ENCODE peak calls at places on chromosomes 12 and 14, in five cellular contexts. One of them, this sample, is unnamed.

GRCh38 chr12:70005864-70006618 is 181.0 kb downstream of the MYRFL start:
- DNase-seq in thyroid gland: no peak
- DNase-seq in stomach: no peak
- DNase-seq in tibial nerve: no peak
- DNase-seq in WTC11: no peak
- DNase-seq in this sample: no peak

GRCh38 chr12:110750784-110751461 is 8.2 kb upstream of the PPP1CC start:
- DNase-seq in WTC11: no peak
- DNase-seq in stomach: no peak
- DNase-seq in thyroid gland: no peak
- DNase-seq in tibial nerve: no peak
- DNase-seq in this sample: no peak

GRCh38 chr12:65596514-65597010 is 227.7 kb upstream of the HMGA2 start:
- DNase-seq in WTC11: no peak
- DNase-seq in tibial nerve: no peak
- DNase-seq in stomach: no peak
- DNase-seq in thyroid gland: no peak
- DNase-seq in this sample: no peak

GRCh38 chr14:20612403-20612802 is 21.2 kb upstream of the RNASE12 start:
- DNase-seq in stomach: no peak
- DNase-seq in tibial nerve: no peak
- DNase-seq in WTC11: no peak
- DNase-seq in thyroid gland: no peak
- DNase-seq in this sample: no peak

GRCh38 chr12:54033980-54034783 is 1.3 kb downstream of the HOXC5 start:
- DNase-seq in tibial nerve: no peak
- DNase-seq in thyroid gland: no peak
- DNase-seq in WTC11: no peak
- DNase-seq in stomach: no peak
- DNase-seq in this sample: no peak

GRCh38 chr14:94024549-94024948 is 1.6 kb upstream of the OTUB2 start:
- DNase-seq in tibial nerve: no peak
- DNase-seq in stomach: no peak
- DNase-seq in WTC11: no peak
- DNase-seq in thyroid gland: no peak
- DNase-seq in this sample: no peak

GRCh38 chr12:66694666-66695065 is 15.8 kb upstream of the GRIP1 start:
- DNase-seq in tibial nerve: no peak
- DNase-seq in thyroid gland: no peak
- DNase-seq in WTC11: no peak
- DNase-seq in stomach: no peak
- DNase-seq in this sample: no peak

GRCh38 chr12:119621878-119622277 is 28.3 kb downstream of the TMEM233 start:
- DNase-seq in WTC11: no peak
- DNase-seq in tibial nerve: no peak
- DNase-seq in stomach: no peak
- DNase-seq in thyroid gland: no peak
- DNase-seq in this sample: no peak

GRCh38 chr14:92994942-92995341 is 72.0 kb downstream of the CHGA start:
- DNase-seq in WTC11: no peak
- DNase-seq in stomach: no peak
- DNase-seq in thyroid gland: no peak
- DNase-seq in tibial nerve: no peak
- DNase-seq in this sample: no peak

GRCh38 chr12:61546296-61546695 is 713.9 kb upstream of the USP15 start:
- DNase-seq in tibial nerve: no peak
- DNase-seq in stomach: no peak
- DNase-seq in thyroid gland: no peak
- DNase-seq in WTC11: no peak
- DNase-seq in this sample: no peak
- TF ChIP-seq CTCF in tibial nerve: no peak
- TF ChIP-seq CTCF in stomach: no peak
- TF ChIP-seq CTCF in thyroid gland: no peak
- TF ChIP-seq CTCF in WTC11: no peak
- TF ChIP-seq CTCF in this sample: no peak

GRCh38 chr12:76555226-76555767 is 4.3 kb downstream of the OSBPL8 start:
- DNase-seq in stomach: no peak
- DNase-seq in tibial nerve: no peak
- DNase-seq in thyroid gland: no peak
- DNase-seq in WTC11: no peak
- DNase-seq in this sample: no peak
- TF ChIP-seq CTCF in stomach: no peak
- TF ChIP-seq CTCF in tibial nerve: no peak
- TF ChIP-seq CTCF in thyroid gland: no peak
- TF ChIP-seq CTCF in WTC11: no peak
- TF ChIP-seq CTCF in this sample: no peak

GRCh38 chr14:88868558-88869159 is 44.2 kb downstream of the TTC8 start:
- DNase-seq in tibial nerve: no peak
- DNase-seq in thyroid gland: no peak
- DNase-seq in stomach: no peak
- DNase-seq in WTC11: no peak
- DNase-seq in this sample: no peak

GRCh38 chr14:88870777-88871176 is 46.3 kb downstream of the TTC8 start:
- DNase-seq in tibial nerve: no peak
- DNase-seq in stomach: no peak
- DNase-seq in WTC11: no peak
- DNase-seq in thyroid gland: no peak
- DNase-seq in this sample: no peak

GRCh38 chr14:88877192-88877591 is 52.7 kb downstream of the TTC8 start:
- DNase-seq in stomach: no peak
- DNase-seq in WTC11: no peak
- DNase-seq in thyroid gland: no peak
- DNase-seq in tibial nerve: no peak
- DNase-seq in this sample: no peak

GRCh38 chr14:88871429-88871828 is 47.0 kb downstream of the TTC8 start:
- DNase-seq in stomach: no peak
- DNase-seq in tibial nerve: no peak
- DNase-seq in WTC11: no peak
- DNase-seq in thyroid gland: no peak
- DNase-seq in this sample: no peak

DNA sequence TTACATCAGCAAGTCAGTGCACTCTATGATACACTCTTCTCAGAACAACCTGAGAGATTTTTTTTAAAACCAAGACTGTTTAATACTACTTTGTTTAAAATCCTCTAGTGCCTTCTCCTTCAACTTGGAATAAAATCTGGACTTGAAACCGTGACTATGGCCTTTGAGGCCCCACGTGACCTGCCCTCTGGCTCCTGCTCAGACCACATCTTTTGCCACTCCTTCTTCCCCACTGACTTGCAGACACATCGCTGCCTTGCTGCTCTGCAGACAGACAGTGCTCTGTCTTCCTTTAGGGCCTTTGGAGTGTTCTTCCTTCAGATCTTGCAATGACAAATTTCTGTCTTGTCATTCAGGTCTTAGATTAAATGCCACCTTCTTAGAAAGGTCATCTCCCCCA is 48.5 kb downstream of the TTC8 start:
- DNase-seq in WTC11: no peak
- DNase-seq in stomach: no peak
- DNase-seq in thyroid gland: no peak
- DNase-seq in tibial nerve: no peak
- DNase-seq in this sample: no peak
- TF ChIP-seq CTCF in WTC11: no peak
- TF ChIP-seq CTCF in stomach: no peak
- TF ChIP-seq CTCF in thyroid gland: no peak
- TF ChIP-seq CTCF in tibial nerve: no peak
- TF ChIP-seq CTCF in this sample: no peak

DNA sequence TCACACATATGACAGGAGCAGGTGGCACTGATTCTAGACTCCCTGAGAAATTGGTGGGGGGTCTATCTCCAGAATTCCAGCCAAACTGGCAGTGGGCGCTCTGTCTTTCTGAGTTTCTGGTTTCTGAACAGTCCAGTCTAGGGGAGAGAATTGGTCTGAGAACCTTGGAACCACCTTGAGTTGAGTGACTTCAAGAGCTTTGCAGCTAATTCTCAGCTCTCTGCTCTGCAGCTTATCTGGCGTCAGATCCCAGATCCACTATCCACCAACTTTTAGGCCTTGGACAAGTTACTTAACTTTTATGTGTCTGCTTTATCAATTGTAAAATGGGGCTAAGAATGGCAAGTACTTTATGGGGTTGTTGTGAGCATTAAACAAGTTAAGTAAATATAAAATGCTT is 1.7 kb upstream of the KRT76 start:
- DNase-seq in WTC11: no peak
- DNase-seq in tibial nerve: no peak
- DNase-seq in stomach: no peak
- DNase-seq in thyroid gland: no peak
- DNase-seq in this sample: no peak
- TF ChIP-seq CTCF in WTC11: no peak
- TF ChIP-seq CTCF in tibial nerve: no peak
- TF ChIP-seq CTCF in stomach: no peak
- TF ChIP-seq CTCF in thyroid gland: no peak
- TF ChIP-seq CTCF in this sample: no peak

This sample was measured in right atrium auricular region.